ENCODE peak calls at places on chromosome 18, in four cellular contexts. X is K562, O is GM12878, S is HepG2. L is an unnamed sample.
A peak's percentile ranks its signal among the peaks of the same experiment; 100 is the strongest.

GRCh38 chr18:76351961-76352581 is 143.0 kb downstream of the ZNF516 start:
- DNase-seq in X (no peak), O (no peak), S (peak; percentile 80), L (peak; percentile 40)

GRCh38 chr18:21747764-21748693 is 7.4 kb downstream of the MIB1 start:
- DNase-seq in X (no peak), O (no peak), S (no peak), L (no peak)

GRCh38 chr18:56982756-56983155 is 164.1 kb upstream of the BOD1L2 start:
- DNase-seq in X (no peak), O (no peak), S (no peak), L (no peak)

GRCh38 chr18:79515944-79516351 is 120.2 kb downstream of the NFATC1 start:
- DNase-seq in X (peak; percentile 41), O (no peak), S (peak; percentile 5), L (no peak)

GRCh38 chr18:37654034-37654433 is 88.4 kb upstream of the CELF4 start:
- DNase-seq in X (no peak), O (no peak), S (no peak), L (no peak)

GRCh38 chr18:60812921-60813320 is 440.3 kb upstream of the MC4R start:
- DNase-seq in X (no peak), O (no peak), S (no peak), L (no peak)

GRCh38 chr18:76350134-76351025 is 144.7 kb downstream of the ZNF516 start:
- DNase-seq in X (no peak), O (no peak), S (no peak), L (peak; percentile 18)

GRCh38 chr18:26741041-26741440 is 124.5 kb downstream of the AQP4 start:
- DNase-seq in X (no peak), O (no peak), S (no peak), L (no peak)

GRCh38 chr18:46411862-46412690 is 244.9 kb downstream of the LOXHD1 start:
- DNase-seq in X (no peak), O (no peak), S (no peak), L (peak; percentile 34)

GRCh38 chr18:49949991-49950395 is 136.7 kb upstream of the ACAA2 start:
- DNase-seq in X (no peak), O (no peak), S (no peak), L (no peak)

GRCh38 chr18:75405341-75405740 is 22.2 kb downstream of the SMIM21 start:
- DNase-seq in X (no peak), O (no peak), S (no peak), L (no peak)

GRCh38 chr18:73563345-73563744 is 584.3 kb downstream of the FBXO15 start:
- DNase-seq in X (no peak), O (no peak), S (no peak), L (no peak)

GRCh38 chr18:37182340-37183135 is 353.6 kb downstream of the KIAA1328 start:
- DNase-seq in X (no peak), O (no peak), S (no peak), L (no peak)

GRCh38 chr18:56568986-56569385 is 69.4 kb downstream of the TXNL1 start:
- DNase-seq in X (no peak), O (no peak), S (no peak), L (no peak)

GRCh38 chr18:57437782-57438668 is 2.9 kb downstream of the ONECUT2 start:
- DNase-seq in X (no peak), O (no peak), S (peak; percentile 75), L (peak; percentile 96)

GRCh38 chr18:48296581-48296980 is 112.6 kb downstream of the ZBTB7C start:
- DNase-seq in X (no peak), O (no peak), S (no peak), L (no peak)

GRCh38 chr18:13983506-13983905 is 68.2 kb upstream of the MC2R start:
- DNase-seq in X (no peak), O (no peak), S (no peak), L (no peak)

GRCh38 chr18:69402219-69402989 is 1.7 kb downstream of the DOK6 start:
- DNase-seq in X (no peak), O (no peak), S (peak; percentile 7), L (peak; percentile 54)

GRCh38 chr18:10475633-10476388 is 21.4 kb downstream of the APCDD1 start:
- DNase-seq in X (no peak), O (no peak), S (no peak), L (no peak)

GRCh38 chr18:47254341-47254939 is 3.0 kb upstream of the SKOR2 start:
- DNase-seq in X (peak; percentile 42), O (no peak), S (peak; percentile 18), L (peak; percentile 94)

GRCh38 chr18:8264861-8265411 is 344.3 kb upstream of the RAB12 start:
- DNase-seq in X (no peak), O (no peak), S (peak; percentile 17), L (no peak)

GRCh38 chr18:76376668-76377358 is 118.2 kb downstream of the ZNF516 start:
- DNase-seq in X (peak; percentile 13), O (no peak), S (no peak), L (no peak)

GRCh38 chr18:77071711-77072292 is 60.8 kb downstream of the MBP start:
- DNase-seq in X (no peak), O (no peak), S (no peak), L (no peak)

GRCh38 chr18:23884712-23885375 is 129.7 kb upstream of the TTC39C start:
- DNase-seq in X (no peak), O (no peak), S (peak; percentile 12), L (peak; percentile 45)

GRCh38 chr18:72965616-72966015 is 97.8 kb upstream of the NETO1 start:
- DNase-seq in X (no peak), O (no peak), S (no peak), L (no peak)

GRCh38 chr18:51865538-51865937 is 474.5 kb upstream of the DCC start:
- DNase-seq in X (no peak), O (no peak), S (no peak), L (no peak)

GRCh38 chr18:74310411-74310810 is 5.2 kb upstream of the C18orf63 start:
- DNase-seq in X (no peak), O (no peak), S (peak; percentile 55), L (peak; percentile 68)

DNA sequence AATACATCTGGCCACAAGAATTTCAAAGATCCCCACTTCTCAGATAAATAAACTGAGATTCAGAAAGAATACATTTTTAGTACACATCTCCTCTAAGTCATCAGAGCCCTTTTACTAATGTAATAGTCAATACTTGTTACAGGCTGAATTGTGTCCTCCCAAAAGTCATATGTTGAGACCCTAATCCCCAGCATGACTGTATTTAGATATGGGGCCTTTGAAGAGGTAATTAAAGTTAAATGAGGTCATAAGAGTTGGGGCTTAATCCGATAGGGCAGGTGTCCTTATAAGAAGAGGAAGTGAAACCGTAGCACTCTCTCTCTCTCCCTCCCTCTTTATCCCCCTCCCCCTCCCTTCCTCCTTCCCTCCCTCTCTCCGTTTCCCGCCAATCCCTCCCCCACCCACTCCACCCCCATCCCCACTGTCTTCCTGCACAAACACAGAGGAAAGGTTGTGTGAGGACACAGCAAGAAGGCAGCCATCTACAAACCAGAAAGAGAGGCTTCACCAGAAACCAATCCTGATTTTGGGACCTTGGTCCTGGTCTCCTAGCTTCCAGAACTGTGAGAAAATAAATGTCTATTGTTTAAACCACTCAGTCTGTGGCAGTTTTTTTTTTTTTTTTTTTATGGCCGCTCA is 66.6 kb upstream of the ZNF397 start:
- DNase-seq in X (peak; percentile 75), O (peak; percentile 25), S (no peak), L (peak; percentile 55)
- TF ChIP-seq CREB1 in X (no peak), O (no peak), S (no peak), L (no peak)

DNA sequence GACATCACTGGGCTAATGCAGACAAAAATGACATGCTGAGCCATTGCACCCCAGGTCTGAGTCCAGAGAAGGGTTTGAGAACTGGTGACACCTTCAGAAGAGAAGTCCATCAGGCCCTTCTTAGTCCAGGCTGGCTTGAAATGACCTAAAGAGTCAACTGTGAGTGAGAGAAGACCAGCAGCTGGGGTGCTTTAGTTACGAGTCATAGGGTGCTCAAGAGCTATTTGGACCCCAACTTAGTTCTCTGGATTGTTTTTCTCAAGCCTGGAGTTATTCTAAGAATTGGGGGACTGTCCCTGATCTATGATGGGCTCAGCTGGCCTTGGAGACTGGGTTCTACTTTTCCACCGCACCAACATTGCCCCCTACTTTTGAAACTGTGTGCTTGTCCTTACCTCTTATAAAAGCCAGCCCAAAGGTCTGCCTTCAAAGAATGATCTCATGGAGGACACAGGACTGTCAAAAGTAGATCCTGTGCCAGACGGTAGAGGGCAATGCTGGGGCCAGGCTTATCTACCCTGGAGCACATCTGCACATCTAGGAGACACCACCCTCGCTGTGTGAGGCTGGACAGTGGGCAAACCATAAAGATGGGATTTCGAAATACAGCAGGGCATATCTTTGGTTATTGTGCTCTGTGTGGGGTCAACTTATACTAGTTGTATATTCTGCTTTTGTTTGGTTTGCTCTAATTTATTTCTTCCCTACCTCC is 333.0 kb upstream of the SLC14A2 start:
- DNase-seq in X (peak; percentile 4), O (no peak), S (no peak), L (no peak)
- TF ChIP-seq CTCF in X (peak; percentile 34), O (peak; percentile 32), S (peak; percentile 14), L (no peak)

GRCh38 chr18:30016179-30016578 is 1026.4 kb downstream of the DSC3 start:
- DNase-seq in X (no peak), O (no peak), S (no peak), L (no peak)
- TF ChIP-seq REST in X (no peak), O (no peak), S (no peak), L (no peak)

GRCh38 chr18:41873730-41874129 is 81.3 kb upstream of the PIK3C3 start:
- DNase-seq in X (no peak), O (no peak), S (no peak), L (no peak)

GRCh38 chr18:41872206-41872605 is 82.8 kb upstream of the PIK3C3 start:
- DNase-seq in X (no peak), O (no peak), S (no peak), L (no peak)

GRCh38 chr18:41870191-41870590 is 84.8 kb upstream of the PIK3C3 start:
- DNase-seq in X (no peak), O (no peak), S (no peak), L (no peak)

GRCh38 chr18:41870817-41871216 is 84.2 kb upstream of the PIK3C3 start:
- DNase-seq in X (no peak), O (no peak), S (no peak), L (no peak)

GRCh38 chr18:41871229-41872000 is 83.6 kb upstream of the PIK3C3 start:
- DNase-seq in X (no peak), O (no peak), S (no peak), L (no peak)
- TF ChIP-seq CREB1 in X (no peak), O (no peak), S (no peak), L (no peak)

DNA sequence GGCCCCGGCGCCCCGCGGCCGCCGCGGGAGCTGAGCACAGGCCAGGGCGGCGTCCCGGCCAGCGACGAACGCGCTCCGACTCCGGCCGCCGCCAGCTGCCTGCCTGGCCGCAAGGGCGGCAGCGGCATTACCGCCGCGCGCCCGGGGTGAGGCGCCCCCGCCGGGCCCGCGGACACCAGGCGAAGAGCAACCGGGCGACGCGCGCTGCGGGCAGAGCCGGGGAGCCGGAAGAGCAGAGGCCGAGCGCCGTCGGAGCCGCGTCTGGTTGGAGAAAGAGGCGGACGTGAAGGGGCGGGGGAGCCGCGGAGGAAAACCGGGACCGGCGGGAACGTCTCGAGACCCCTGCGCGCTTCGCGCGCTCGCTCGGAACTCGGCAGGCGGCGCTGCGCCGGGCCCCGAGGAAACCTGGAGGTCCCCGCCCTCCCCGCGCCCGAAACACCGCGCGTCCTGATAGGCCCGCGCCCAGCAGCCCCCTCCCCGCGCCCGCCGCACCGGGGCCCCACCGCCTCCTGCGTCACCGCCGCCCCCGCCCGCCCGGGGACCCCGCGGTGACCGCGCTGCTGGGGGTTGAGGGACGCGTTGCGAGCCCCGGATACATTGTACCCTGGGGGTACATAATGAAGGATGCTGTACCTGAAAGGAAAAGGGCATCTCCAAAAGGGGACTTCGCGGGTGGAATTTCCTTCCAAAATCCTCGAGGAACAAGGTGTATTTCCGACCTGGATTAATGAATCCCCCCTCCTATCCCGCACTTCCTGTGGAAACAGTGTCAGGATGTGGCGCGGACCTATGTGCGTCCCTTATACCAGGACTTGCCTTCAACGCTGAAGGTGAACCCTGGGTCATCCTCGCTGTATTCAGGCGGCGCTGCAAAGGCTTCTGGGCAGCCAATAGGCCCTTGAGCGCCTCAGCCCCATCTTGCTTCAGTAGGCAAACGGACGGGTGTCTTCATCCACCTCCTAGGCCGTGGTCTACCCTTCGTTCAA is 1.0 kb upstream of the B4GALT6 start:
- DNase-seq in X (peak; percentile 41), O (peak; percentile 40), S (peak; percentile 54), L (peak; percentile 88)
- TF ChIP-seq CTCF in X (peak; percentile 23), O (peak; percentile 47), S (peak; percentile 69), L (peak; percentile 7)